ENCODE peak calls at places on chromosomes 5 and 9, in five cellular contexts. H is fibroblast of mammary gland, O is RWPE2, L is cardiac fibroblast, U is NT2/D1. T is an unnamed sample.
A peak's percentile ranks its signal among the peaks of the same experiment; 100 is the strongest.

GRCh38 chr5:33713087-33713486 is 178.7 kb downstream of the ADAMTS12 start:
- DNase-seq in O (no peak), H (no peak), L (no peak), U (no peak), T (no peak)

GRCh38 chr5:134526483-134527155 is 1.1 kb downstream of the JADE2 start:
- DNase-seq in O (no peak), H (peak; percentile 57), U (peak; percentile 49), L (peak; percentile 76), T (peak; percentile 87)

GRCh38 chr9:130728721-130729120 is 35.1 kb downstream of the EXOSC2 start:
- DNase-seq in H (peak; percentile 85), U (no peak), O (no peak), L (peak; percentile 76), T (no peak)

GRCh38 chr9:69184266-69184665 is 10.2 kb downstream of the TJP2 start:
- DNase-seq in H (no peak), O (no peak), L (no peak), U (no peak), T (no peak)

GRCh38 chr5:16502866-16503265 is 37.3 kb upstream of the ZNF622 start:
- DNase-seq in L (peak; percentile 34), H (no peak), U (no peak), O (no peak), T (no peak)

GRCh38 chr5:172511952-172512351 is 57.6 kb upstream of the SH3PXD2B start:
- DNase-seq in L (no peak), U (no peak), O (no peak), H (no peak), T (no peak)

GRCh38 chr9:6078382-6079105 is 63.1 kb upstream of the RANBP6 start:
- DNase-seq in L (peak; percentile 23), H (no peak), O (no peak), U (no peak), T (no peak)

GRCh38 chr5:149466457-149466972 is 84.7 kb downstream of the CSNK1A1 start:
- DNase-seq in O (no peak), H (peak; percentile 97), U (no peak), L (peak; percentile 78), T (no peak)

GRCh38 chr9:16023466-16023865 is 470.6 kb downstream of the CCDC171 start:
- DNase-seq in L (peak; percentile 91), O (no peak), U (no peak), H (peak; percentile 95), T (no peak)

GRCh38 chr5:31854625-31855526 is 215.9 kb downstream of the PDZD2 start:
- DNase-seq in H (no peak), L (peak; percentile 24), U (peak; percentile 28), O (peak; percentile 81), T (peak; percentile 62)

GRCh38 chr9:16267336-16268036 is 603.0 kb downstream of the BNC2 start:
- DNase-seq in L (peak; percentile 61), O (no peak), U (no peak), H (peak; percentile 83), T (no peak)

GRCh38 chr9:18542837-18543405 is 69.0 kb downstream of the ADAMTSL1 start:
- DNase-seq in U (no peak), O (no peak), H (peak; percentile 91), L (peak; percentile 83), T (no peak)

GRCh38 chr9:38087934-38088925 is 19.2 kb upstream of the SHB start:
- DNase-seq in H (peak; percentile 46), L (peak; percentile 50), U (no peak), O (no peak), T (peak; percentile 74)

GRCh38 chr9:37036237-37037136 is 2.4 kb upstream of the PAX5 start:
- DNase-seq in O (no peak), L (peak; percentile 36), H (no peak), U (no peak), T (no peak)

GRCh38 chr5:74895906-74896305 is 29.7 kb upstream of the FAM169A start:
- DNase-seq in H (peak; percentile 80), L (peak; percentile 20), O (no peak), U (no peak), T (no peak)

GRCh38 chr5:37859805-37860204 is 20.0 kb upstream of the GDNF start:
- DNase-seq in U (no peak), L (no peak), O (no peak), H (no peak), T (no peak)

DNA sequence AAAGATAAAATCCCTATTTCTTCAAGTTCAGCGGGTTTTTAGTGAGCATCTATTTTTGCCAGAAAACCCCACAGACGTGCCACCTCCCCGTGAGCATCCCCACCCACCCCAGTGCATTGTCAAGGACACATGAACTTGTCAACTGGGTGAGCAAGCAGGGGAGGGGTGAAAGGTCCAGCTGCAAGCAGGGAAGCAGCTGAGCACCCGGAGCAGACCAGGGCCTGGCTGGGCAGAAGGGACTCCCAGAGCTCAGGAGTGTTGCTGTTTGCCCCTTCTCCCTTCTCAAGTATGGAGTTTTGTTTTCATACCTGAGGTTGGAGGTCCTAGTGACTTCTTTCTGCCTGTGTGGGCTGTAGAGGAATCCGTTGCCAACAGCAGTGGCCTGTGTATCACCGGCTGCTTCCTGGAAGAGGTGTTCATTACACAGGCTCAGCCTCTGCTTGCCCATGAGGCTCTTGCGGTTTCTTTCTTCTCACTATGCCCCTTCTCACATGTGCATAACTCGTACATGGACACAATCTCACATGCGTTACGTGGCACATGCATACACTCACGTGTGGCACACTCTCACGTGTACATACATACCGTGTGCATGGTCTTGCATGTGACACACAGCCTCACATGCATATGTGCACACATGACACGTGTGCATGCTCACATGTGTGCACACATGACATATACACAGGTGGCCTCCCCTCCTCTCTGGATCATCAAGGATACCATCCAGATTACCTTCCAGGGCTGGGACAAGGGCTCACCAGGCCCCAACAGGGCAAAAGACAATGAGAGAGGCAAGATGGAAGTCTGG is 126.7 kb downstream of the MVB12B start:
- DNase-seq in O (no peak), H (no peak), U (no peak), L (no peak), T (no peak)
- H3K4me3 ChIP-seq in O (no peak overlapping the region), H (no peak overlapping the region), U (no peak overlapping the region), L (no peak overlapping the region), T (no peak overlapping the region)

GRCh38 chr9:129283290-129283691 is 105.2 kb upstream of the IER5L start:
- DNase-seq in H (no peak), L (no peak), O (no peak), U (no peak), T (no peak)
- H3K4me3 ChIP-seq in H (no peak overlapping the region), L (no peak overlapping the region), O (no peak overlapping the region), U (no peak overlapping the region), T (no peak overlapping the region)

GRCh38 chr9:77023726-77024125 is 4.3 kb downstream of the FOXB2 start:
- DNase-seq in H (no peak), L (no peak), O (no peak), U (no peak), T (no peak)
- H3K4me3 ChIP-seq in H (no peak overlapping the region), L (no peak overlapping the region), O (no peak overlapping the region), U (no peak overlapping the region), T (no peak overlapping the region)

GRCh38 chr9:86500667-86501435 is 146.6 kb upstream of the TUT7 start:
- DNase-seq in H (peak; percentile 95), O (no peak), L (peak; percentile 92), U (no peak), T (no peak)
- H3K4me3 ChIP-seq in H (no peak overlapping the region), O (no peak overlapping the region), L (no peak overlapping the region), U (no peak overlapping the region), T (no peak overlapping the region)

T was measured in Caco-2.